ENCODE peak calls at places on chromosomes 11 and 22, in eight cellular contexts. One of them, this sample, is unnamed.

GRCh38 chr11:746289-747175 is 732 bp upstream of the TALDO1 start:
- DNase-seq in left ventricle myocardium inferior: no peak
- DNase-seq in tibial nerve: no peak
- DNase-seq in uterus: no peak
- DNase-seq in K562: no peak
- DNase-seq in CD8-positive, alpha-beta T cell: peak
- DNase-seq in cardiac fibroblast: peak
- DNase-seq in transverse colon: no peak
- DNase-seq in this sample: no peak

GRCh38 chr11:35012467-35013191 is 96.2 kb downstream of the PDHX start:
- DNase-seq in cardiac fibroblast: no peak
- DNase-seq in left ventricle myocardium inferior: no peak
- DNase-seq in transverse colon: no peak
- DNase-seq in uterus: no peak
- DNase-seq in K562: no peak
- DNase-seq in tibial nerve: no peak
- DNase-seq in CD8-positive, alpha-beta T cell: no peak
- DNase-seq in this sample: no peak

GRCh38 chr11:60869451-60869825 is 2.1 kb downstream of the ZP1 start:
- DNase-seq in left ventricle myocardium inferior: no peak
- DNase-seq in tibial nerve: no peak
- DNase-seq in uterus: no peak
- DNase-seq in transverse colon: no peak
- DNase-seq in cardiac fibroblast: no peak
- DNase-seq in K562: no peak
- DNase-seq in CD8-positive, alpha-beta T cell: no peak
- DNase-seq in this sample: no peak

GRCh38 chr11:68038718-68039525 is at the start of gene TCIRG1:
- DNase-seq in tibial nerve: peak
- DNase-seq in left ventricle myocardium inferior: peak
- DNase-seq in K562: peak
- DNase-seq in CD8-positive, alpha-beta T cell: peak
- DNase-seq in transverse colon: peak
- DNase-seq in uterus: peak
- DNase-seq in cardiac fibroblast: peak
- DNase-seq in this sample: peak

GRCh38 chr22:48737461-48738203 is 1090.0 kb downstream of the BRD1 start:
- DNase-seq in uterus: no peak
- DNase-seq in left ventricle myocardium inferior: no peak
- DNase-seq in tibial nerve: no peak
- DNase-seq in cardiac fibroblast: no peak
- DNase-seq in transverse colon: no peak
- DNase-seq in K562: no peak
- DNase-seq in CD8-positive, alpha-beta T cell: no peak
- DNase-seq in this sample: no peak

GRCh38 chr11:536841-537621 is at the start of gene LRRC56:
- DNase-seq in left ventricle myocardium inferior: peak
- DNase-seq in uterus: peak
- DNase-seq in cardiac fibroblast: peak
- DNase-seq in transverse colon: peak
- DNase-seq in K562: peak
- DNase-seq in tibial nerve: peak
- DNase-seq in CD8-positive, alpha-beta T cell: peak
- DNase-seq in this sample: peak

GRCh38 chr11:106470230-106470629 is 392.8 kb downstream of the AASDHPPT start:
- DNase-seq in uterus: no peak
- DNase-seq in cardiac fibroblast: no peak
- DNase-seq in K562: no peak
- DNase-seq in transverse colon: no peak
- DNase-seq in CD8-positive, alpha-beta T cell: no peak
- DNase-seq in tibial nerve: no peak
- DNase-seq in left ventricle myocardium inferior: no peak
- DNase-seq in this sample: no peak

GRCh38 chr22:20231499-20232236 is 36.5 kb downstream of the RTN4R start:
- DNase-seq in CD8-positive, alpha-beta T cell: no peak
- DNase-seq in transverse colon: no peak
- DNase-seq in uterus: no peak
- DNase-seq in tibial nerve: no peak
- DNase-seq in cardiac fibroblast: no peak
- DNase-seq in left ventricle myocardium inferior: no peak
- DNase-seq in K562: no peak
- DNase-seq in this sample: no peak

GRCh38 chr11:75966546-75967287 is 151.7 kb downstream of the UVRAG start:
- DNase-seq in tibial nerve: no peak
- DNase-seq in left ventricle myocardium inferior: no peak
- DNase-seq in K562: no peak
- DNase-seq in uterus: no peak
- DNase-seq in CD8-positive, alpha-beta T cell: no peak
- DNase-seq in cardiac fibroblast: peak
- DNase-seq in transverse colon: no peak
- DNase-seq in this sample: no peak

GRCh38 chr11:15229069-15229468 is 114.3 kb downstream of the INSC start:
- DNase-seq in transverse colon: no peak
- DNase-seq in uterus: no peak
- DNase-seq in left ventricle myocardium inferior: no peak
- DNase-seq in cardiac fibroblast: peak
- DNase-seq in tibial nerve: no peak
- DNase-seq in CD8-positive, alpha-beta T cell: no peak
- DNase-seq in K562: no peak
- DNase-seq in this sample: no peak

GRCh38 chr22:41535244-41535643 is 9.0 kb downstream of the POLR3H start:
- DNase-seq in tibial nerve: no peak
- DNase-seq in uterus: no peak
- DNase-seq in cardiac fibroblast: peak
- DNase-seq in CD8-positive, alpha-beta T cell: no peak
- DNase-seq in K562: peak
- DNase-seq in transverse colon: no peak
- DNase-seq in left ventricle myocardium inferior: no peak
- DNase-seq in this sample: no peak

GRCh38 chr11:112795142-112795815 is 165.9 kb upstream of the NCAM1 start:
- DNase-seq in transverse colon: peak
- DNase-seq in uterus: peak
- DNase-seq in cardiac fibroblast: peak
- DNase-seq in K562: peak
- DNase-seq in CD8-positive, alpha-beta T cell: no peak
- DNase-seq in left ventricle myocardium inferior: no peak
- DNase-seq in tibial nerve: no peak
- DNase-seq in this sample: peak
- TF ChIP-seq CTCF in transverse colon: peak
- TF ChIP-seq CTCF in uterus: peak
- TF ChIP-seq CTCF in cardiac fibroblast: peak
- TF ChIP-seq CTCF in K562: peak
- TF ChIP-seq CTCF in CD8-positive, alpha-beta T cell: peak
- TF ChIP-seq CTCF in left ventricle myocardium inferior: peak
- TF ChIP-seq CTCF in tibial nerve: peak
- TF ChIP-seq CTCF in this sample: peak

DNA sequence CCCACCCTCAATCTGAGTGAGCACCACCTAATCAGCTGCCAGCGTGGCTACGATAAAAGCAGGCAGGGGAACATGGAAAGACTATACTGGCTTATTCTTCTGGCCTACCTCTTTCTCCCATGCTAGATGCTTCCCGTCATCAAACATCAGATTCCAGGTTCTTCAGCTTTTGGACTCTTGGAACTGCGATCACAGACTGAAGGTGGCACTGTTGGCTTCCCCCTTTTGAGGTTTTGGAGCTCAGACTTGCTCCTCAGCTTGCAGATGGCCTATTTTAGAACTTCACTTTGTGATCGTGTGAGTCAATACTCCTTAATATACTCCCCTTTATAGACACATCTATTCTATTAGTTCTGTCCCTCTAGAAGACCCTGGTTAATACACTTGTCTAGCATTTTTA is 543.7 kb upstream of the RAG2 start:
- DNase-seq in uterus: no peak
- DNase-seq in transverse colon: no peak
- DNase-seq in CD8-positive, alpha-beta T cell: no peak
- DNase-seq in left ventricle myocardium inferior: no peak
- DNase-seq in cardiac fibroblast: no peak
- DNase-seq in tibial nerve: no peak
- DNase-seq in K562: no peak
- DNase-seq in this sample: no peak
- TF ChIP-seq CTCF in uterus: no peak
- TF ChIP-seq CTCF in transverse colon: no peak
- TF ChIP-seq CTCF in CD8-positive, alpha-beta T cell: no peak
- TF ChIP-seq CTCF in left ventricle myocardium inferior: no peak
- TF ChIP-seq CTCF in cardiac fibroblast: no peak
- TF ChIP-seq CTCF in tibial nerve: no peak
- TF ChIP-seq CTCF in K562: no peak
- TF ChIP-seq CTCF in this sample: no peak

DNA sequence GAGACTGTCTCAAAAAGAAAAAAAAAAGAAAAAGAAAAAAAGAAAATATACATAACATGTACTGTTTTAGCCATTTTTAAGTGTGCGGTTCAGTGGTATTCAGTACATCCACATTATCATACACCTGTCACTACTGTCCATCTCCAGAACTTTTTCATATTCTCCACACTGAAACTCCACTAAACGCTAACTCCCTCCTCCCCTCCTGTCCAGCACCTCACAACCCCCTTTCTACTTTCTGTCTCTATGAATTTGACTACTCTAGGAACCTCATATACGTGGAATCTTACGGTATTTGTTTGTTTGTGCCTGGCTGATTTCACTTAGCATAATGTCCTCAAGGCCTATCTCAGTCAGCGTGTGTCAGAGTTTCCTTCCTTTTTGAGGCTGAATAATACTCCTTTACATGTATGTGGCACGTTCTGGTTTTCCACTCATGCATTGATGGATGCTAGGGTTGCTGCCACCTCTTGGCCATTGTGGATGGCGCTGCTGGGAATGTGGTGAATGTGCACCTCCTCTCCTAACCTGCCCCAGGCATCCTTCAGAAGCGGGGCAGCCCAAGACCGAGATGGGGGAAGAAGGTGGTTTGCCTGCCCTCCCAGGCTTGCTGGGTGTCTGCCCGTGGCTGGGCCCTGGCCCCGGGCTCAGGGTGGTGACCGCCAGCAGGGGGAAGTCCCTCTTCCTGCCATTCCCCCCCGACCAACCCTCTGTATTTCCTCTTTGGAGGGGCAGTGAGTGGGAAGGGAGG is 60.5 kb downstream of the BCR start:
- DNase-seq in uterus: no peak
- DNase-seq in transverse colon: no peak
- DNase-seq in cardiac fibroblast: peak
- DNase-seq in K562: peak
- DNase-seq in tibial nerve: no peak
- DNase-seq in left ventricle myocardium inferior: no peak
- DNase-seq in CD8-positive, alpha-beta T cell: no peak
- DNase-seq in this sample: no peak
- TF ChIP-seq CTCF in uterus: no peak
- TF ChIP-seq CTCF in transverse colon: peak
- TF ChIP-seq CTCF in cardiac fibroblast: peak
- TF ChIP-seq CTCF in K562: no peak
- TF ChIP-seq CTCF in tibial nerve: no peak
- TF ChIP-seq CTCF in left ventricle myocardium inferior: peak
- TF ChIP-seq CTCF in CD8-positive, alpha-beta T cell: no peak
- TF ChIP-seq CTCF in this sample: no peak

DNA sequence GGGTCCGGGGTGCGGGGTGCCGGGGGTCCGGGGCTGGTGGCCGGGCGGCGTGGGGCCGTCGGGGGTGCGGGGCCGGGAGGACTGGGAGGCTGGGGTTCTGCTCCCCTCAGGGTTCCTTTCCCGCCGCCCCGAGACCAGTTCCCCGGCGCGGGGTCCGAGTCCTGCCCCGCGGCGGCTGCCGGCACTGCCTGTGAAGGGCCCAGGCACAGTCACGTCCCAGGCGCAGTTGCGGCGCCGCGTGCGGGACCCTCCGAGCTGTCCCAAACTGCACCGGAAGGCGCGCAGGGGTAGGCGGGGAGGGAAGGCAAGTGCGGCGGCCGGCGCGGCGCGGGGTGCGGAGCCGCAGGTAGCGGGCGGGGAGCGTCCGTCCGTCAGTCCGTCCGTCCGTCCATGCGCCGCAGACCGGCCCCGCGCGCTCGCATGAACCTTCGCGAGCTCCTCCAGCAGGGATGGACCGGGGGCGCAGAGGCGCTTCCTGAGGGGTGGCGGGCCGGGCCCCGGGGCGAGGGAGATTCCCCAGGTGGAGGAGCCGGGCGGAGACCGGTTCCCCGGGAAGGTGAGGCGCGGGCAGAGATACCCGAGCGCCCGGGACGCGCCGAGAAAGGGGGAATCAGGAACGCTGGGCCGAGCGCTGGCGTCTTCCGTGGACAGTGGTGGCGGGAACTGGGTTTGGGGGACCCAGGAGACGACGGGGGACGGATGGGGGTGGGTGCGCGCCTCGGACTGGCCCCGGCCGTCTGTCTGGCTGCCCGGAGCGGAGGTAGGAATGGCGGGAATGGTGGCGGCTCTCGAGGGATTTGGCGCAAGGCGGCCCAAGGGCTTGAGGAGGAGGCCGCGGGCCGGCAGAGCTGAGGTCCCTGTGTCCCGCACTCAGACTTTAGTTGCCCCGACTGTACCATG is 3.1 kb upstream of the ADORA2A start:
- DNase-seq in tibial nerve: no peak
- DNase-seq in left ventricle myocardium inferior: no peak
- DNase-seq in transverse colon: no peak
- DNase-seq in K562: no peak
- DNase-seq in cardiac fibroblast: no peak
- DNase-seq in uterus: no peak
- DNase-seq in CD8-positive, alpha-beta T cell: peak
- DNase-seq in this sample: no peak
- TF ChIP-seq CTCF in tibial nerve: no peak
- TF ChIP-seq CTCF in left ventricle myocardium inferior: peak
- TF ChIP-seq CTCF in transverse colon: no peak
- TF ChIP-seq CTCF in K562: no peak
- TF ChIP-seq CTCF in cardiac fibroblast: no peak
- TF ChIP-seq CTCF in uterus: no peak
- TF ChIP-seq CTCF in CD8-positive, alpha-beta T cell: no peak
- TF ChIP-seq CTCF in this sample: no peak

DNA sequence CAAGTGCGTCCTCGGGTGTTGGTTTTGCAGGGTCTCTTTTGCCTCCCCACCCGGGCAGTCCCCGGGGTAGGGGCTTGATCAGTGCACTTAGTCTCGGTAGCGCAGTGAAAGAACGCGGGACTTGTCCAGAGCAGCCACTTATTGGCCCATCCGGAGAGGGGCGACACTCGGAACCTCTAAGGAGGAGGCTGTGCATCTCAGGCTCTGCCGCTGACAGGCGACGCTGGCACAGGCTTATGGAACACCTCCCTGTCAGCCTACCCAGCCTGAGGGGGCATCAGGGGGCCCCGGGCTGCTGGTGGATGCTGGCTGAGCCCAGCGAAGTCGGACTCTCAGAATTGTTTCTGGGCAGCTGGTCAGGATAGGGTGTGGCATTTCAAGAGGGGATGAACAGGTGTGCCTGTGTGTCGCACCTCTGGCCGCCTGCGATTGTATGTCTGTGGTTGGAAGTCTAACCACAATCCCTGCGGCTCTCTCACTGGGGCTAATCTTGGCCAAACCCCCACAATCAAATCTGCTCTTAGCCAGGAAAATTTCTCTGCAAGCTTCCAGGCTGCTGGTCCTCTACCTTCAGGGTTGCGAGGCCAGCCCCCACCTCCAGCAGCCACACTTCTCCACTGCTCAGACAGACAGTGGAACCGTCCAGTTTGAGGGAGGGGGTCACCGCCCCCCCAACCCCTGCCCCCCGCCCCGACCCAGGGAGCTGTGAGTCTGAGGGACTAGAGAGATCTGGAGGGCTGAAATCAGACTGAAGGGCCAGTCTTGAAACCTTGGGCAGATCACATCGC is 814 bp downstream of the ATG16L2 start:
- DNase-seq in tibial nerve: no peak
- DNase-seq in cardiac fibroblast: peak
- DNase-seq in left ventricle myocardium inferior: no peak
- DNase-seq in uterus: no peak
- DNase-seq in K562: peak
- DNase-seq in transverse colon: peak
- DNase-seq in CD8-positive, alpha-beta T cell: peak
- DNase-seq in this sample: peak
- TF ChIP-seq CTCF in tibial nerve: no peak
- TF ChIP-seq CTCF in cardiac fibroblast: no peak
- TF ChIP-seq CTCF in left ventricle myocardium inferior: no peak
- TF ChIP-seq CTCF in uterus: no peak
- TF ChIP-seq CTCF in K562: no peak
- TF ChIP-seq CTCF in transverse colon: no peak
- TF ChIP-seq CTCF in CD8-positive, alpha-beta T cell: peak
- TF ChIP-seq CTCF in this sample: no peak

This sample was measured in endothelial cell.